ENCODE peak calls at places on chromosomes 4 and X, in eight cellular contexts. One of them, this sample, is unnamed. For H3K4me1, the result is how much of the 10 kb centered on the place peaks cover.

GRCh38 chrX:153886915-153887314 is 942 bp upstream of the L1CAM start:
- DNase-seq in H1: no peak
- DNase-seq in Peyer's patch: no peak
- DNase-seq in Karpas-422: no peak
- DNase-seq in PC-3: no peak
- DNase-seq in naive thymus-derived CD4-positive, alpha-beta T cell: no peak
- DNase-seq in endodermal cell: peak
- DNase-seq in SK-N-SH: no peak
- DNase-seq in this sample: peak

GRCh38 chrX:120549483-120550452 is 11.0 kb downstream of the CUL4B start:
- DNase-seq in Peyer's patch: no peak
- DNase-seq in PC-3: peak
- DNase-seq in SK-N-SH: no peak
- DNase-seq in H1: no peak
- DNase-seq in endodermal cell: no peak
- DNase-seq in naive thymus-derived CD4-positive, alpha-beta T cell: no peak
- DNase-seq in Karpas-422: no peak
- DNase-seq in this sample: no peak

GRCh38 chrX:63754141-63754859 is 30.7 kb downstream of the ARHGEF9 start:
- DNase-seq in SK-N-SH: no peak
- DNase-seq in naive thymus-derived CD4-positive, alpha-beta T cell: peak
- DNase-seq in PC-3: no peak
- DNase-seq in H1: no peak
- DNase-seq in Karpas-422: peak
- DNase-seq in endodermal cell: peak
- DNase-seq in Peyer's patch: peak
- DNase-seq in this sample: no peak

GRCh38 chr4:82688091-82688815 is 110.3 kb downstream of the SCD5 start:
- DNase-seq in Peyer's patch: no peak
- DNase-seq in naive thymus-derived CD4-positive, alpha-beta T cell: no peak
- DNase-seq in endodermal cell: no peak
- DNase-seq in H1: no peak
- DNase-seq in SK-N-SH: no peak
- DNase-seq in Karpas-422: no peak
- DNase-seq in PC-3: no peak
- DNase-seq in this sample: no peak

GRCh38 chrX:44183329-44183728 is 160.1 kb downstream of the EFHC2 start:
- DNase-seq in endodermal cell: no peak
- DNase-seq in PC-3: peak
- DNase-seq in SK-N-SH: no peak
- DNase-seq in H1: no peak
- DNase-seq in Karpas-422: no peak
- DNase-seq in Peyer's patch: no peak
- DNase-seq in naive thymus-derived CD4-positive, alpha-beta T cell: peak
- DNase-seq in this sample: no peak

GRCh38 chr4:56653461-56654237 is 27.4 kb downstream of the HOPX start:
- DNase-seq in H1: no peak
- DNase-seq in PC-3: peak
- DNase-seq in Peyer's patch: no peak
- DNase-seq in naive thymus-derived CD4-positive, alpha-beta T cell: no peak
- DNase-seq in SK-N-SH: no peak
- DNase-seq in Karpas-422: no peak
- DNase-seq in endodermal cell: no peak
- DNase-seq in this sample: no peak

GRCh38 chrX:47571215-47571614 is 10.2 kb downstream of the ARAF start:
- DNase-seq in Peyer's patch: no peak
- DNase-seq in naive thymus-derived CD4-positive, alpha-beta T cell: no peak
- DNase-seq in SK-N-SH: no peak
- DNase-seq in H1: no peak
- DNase-seq in PC-3: no peak
- DNase-seq in Karpas-422: no peak
- DNase-seq in endodermal cell: no peak
- DNase-seq in this sample: no peak

GRCh38 chr4:128385199-128385598 is 97.6 kb upstream of the PGRMC2 start:
- DNase-seq in H1: no peak
- DNase-seq in Karpas-422: no peak
- DNase-seq in Peyer's patch: no peak
- DNase-seq in endodermal cell: no peak
- DNase-seq in SK-N-SH: no peak
- DNase-seq in PC-3: no peak
- DNase-seq in naive thymus-derived CD4-positive, alpha-beta T cell: no peak
- DNase-seq in this sample: no peak

GRCh38 chr4:1496116-1496642 is 89.9 kb upstream of the NKX1-1 start:
- DNase-seq in H1: no peak
- DNase-seq in SK-N-SH: peak
- DNase-seq in PC-3: no peak
- DNase-seq in Karpas-422: no peak
- DNase-seq in naive thymus-derived CD4-positive, alpha-beta T cell: no peak
- DNase-seq in endodermal cell: peak
- DNase-seq in Peyer's patch: no peak
- DNase-seq in this sample: no peak

GRCh38 chr4:26931451-26931850 is 70.8 kb downstream of the STIM2 start:
- DNase-seq in H1: no peak
- DNase-seq in SK-N-SH: no peak
- DNase-seq in PC-3: no peak
- DNase-seq in Peyer's patch: no peak
- DNase-seq in naive thymus-derived CD4-positive, alpha-beta T cell: no peak
- DNase-seq in endodermal cell: no peak
- DNase-seq in Karpas-422: no peak
- DNase-seq in this sample: no peak

GRCh38 chrX:111041018-111041462 is 55.0 kb upstream of the PAK3 start:
- DNase-seq in Peyer's patch: no peak
- DNase-seq in PC-3: peak
- DNase-seq in endodermal cell: no peak
- DNase-seq in H1: no peak
- DNase-seq in Karpas-422: peak
- DNase-seq in SK-N-SH: no peak
- DNase-seq in naive thymus-derived CD4-positive, alpha-beta T cell: peak
- DNase-seq in this sample: no peak

GRCh38 chr4:60992037-60992436 is 208.1 kb upstream of the ADGRL3 start:
- DNase-seq in endodermal cell: no peak
- DNase-seq in Peyer's patch: no peak
- DNase-seq in Karpas-422: no peak
- DNase-seq in SK-N-SH: no peak
- DNase-seq in H1: no peak
- DNase-seq in naive thymus-derived CD4-positive, alpha-beta T cell: no peak
- DNase-seq in PC-3: peak
- DNase-seq in this sample: no peak

GRCh38 chrX:154695913-154696312 is 42.5 kb upstream of the CTAG2 start:
- DNase-seq in endodermal cell: no peak
- DNase-seq in H1: no peak
- DNase-seq in naive thymus-derived CD4-positive, alpha-beta T cell: no peak
- DNase-seq in Karpas-422: no peak
- DNase-seq in SK-N-SH: no peak
- DNase-seq in Peyer's patch: no peak
- DNase-seq in PC-3: no peak
- DNase-seq in this sample: no peak

GRCh38 chr4:137994858-137995257 is 247.3 kb downstream of the SLC7A11 start:
- DNase-seq in endodermal cell: no peak
- DNase-seq in naive thymus-derived CD4-positive, alpha-beta T cell: no peak
- DNase-seq in Karpas-422: no peak
- DNase-seq in SK-N-SH: no peak
- DNase-seq in PC-3: no peak
- DNase-seq in H1: no peak
- DNase-seq in Peyer's patch: no peak
- DNase-seq in this sample: no peak

GRCh38 chrX:101977091-101977490 is 45.3 kb upstream of the ZMAT1 start:
- DNase-seq in endodermal cell: no peak
- DNase-seq in H1: no peak
- DNase-seq in Peyer's patch: no peak
- DNase-seq in SK-N-SH: no peak
- DNase-seq in PC-3: no peak
- DNase-seq in naive thymus-derived CD4-positive, alpha-beta T cell: no peak
- DNase-seq in Karpas-422: no peak
- DNase-seq in this sample: no peak

GRCh38 chrX:149611619-149612018 is 16.5 kb upstream of the HSFX2 start:
- DNase-seq in SK-N-SH: no peak
- DNase-seq in endodermal cell: no peak
- DNase-seq in naive thymus-derived CD4-positive, alpha-beta T cell: no peak
- DNase-seq in Peyer's patch: no peak
- DNase-seq in H1: no peak
- DNase-seq in PC-3: no peak
- DNase-seq in Karpas-422: no peak
- DNase-seq in this sample: no peak

GRCh38 chr4:182143822-182144620 is 99.2 kb upstream of the TENM3 start:
- DNase-seq in Peyer's patch: no peak
- DNase-seq in naive thymus-derived CD4-positive, alpha-beta T cell: no peak
- DNase-seq in endodermal cell: peak
- DNase-seq in H1: peak
- DNase-seq in SK-N-SH: peak
- DNase-seq in Karpas-422: no peak
- DNase-seq in PC-3: peak
- DNase-seq in this sample: peak

GRCh38 chrX:50088645-50089044 is 112.2 kb downstream of the AKAP4 start:
- DNase-seq in Karpas-422: no peak
- DNase-seq in H1: no peak
- DNase-seq in Peyer's patch: no peak
- DNase-seq in naive thymus-derived CD4-positive, alpha-beta T cell: no peak
- DNase-seq in PC-3: no peak
- DNase-seq in endodermal cell: no peak
- DNase-seq in SK-N-SH: no peak
- DNase-seq in this sample: no peak

GRCh38 chrX:140053841-140054240 is 88.5 kb upstream of the CXorf66 start:
- DNase-seq in Karpas-422: no peak
- DNase-seq in Peyer's patch: no peak
- DNase-seq in SK-N-SH: no peak
- DNase-seq in PC-3: no peak
- DNase-seq in endodermal cell: no peak
- DNase-seq in naive thymus-derived CD4-positive, alpha-beta T cell: no peak
- DNase-seq in H1: no peak
- DNase-seq in this sample: no peak

DNA sequence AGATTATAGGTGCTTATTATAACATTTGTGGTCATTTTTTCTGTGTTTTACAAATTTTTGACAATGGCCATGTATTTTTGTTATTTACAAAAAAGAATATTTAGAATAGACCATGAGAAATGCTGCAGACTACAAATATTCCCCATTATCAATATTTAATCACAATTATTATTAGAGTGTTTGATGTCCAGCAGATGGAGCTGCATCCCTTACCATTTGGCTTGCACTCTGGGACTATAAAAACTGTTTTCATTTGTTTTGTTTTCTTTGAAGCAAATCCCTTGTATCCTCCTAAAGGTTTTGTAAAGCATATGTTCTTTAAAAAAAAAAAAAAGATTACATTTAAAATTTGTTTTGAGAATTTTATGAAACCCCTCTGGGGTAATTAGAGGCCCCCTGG is 85.6 kb upstream of the CXorf66 start:
- DNase-seq in PC-3: peak
- DNase-seq in naive thymus-derived CD4-positive, alpha-beta T cell: no peak
- DNase-seq in Peyer's patch: no peak
- DNase-seq in endodermal cell: no peak
- DNase-seq in H1: no peak
- DNase-seq in SK-N-SH: no peak
- DNase-seq in Karpas-422: peak
- DNase-seq in this sample: no peak
- H3K4me3 ChIP-seq in PC-3: no peak
- H3K4me3 ChIP-seq in naive thymus-derived CD4-positive, alpha-beta T cell: no peak
- H3K4me3 ChIP-seq in Peyer's patch: no peak
- H3K4me3 ChIP-seq in endodermal cell: no peak
- H3K4me3 ChIP-seq in H1: no peak
- H3K4me3 ChIP-seq in SK-N-SH: no peak
- H3K4me3 ChIP-seq in Karpas-422: no peak
- H3K4me3 ChIP-seq in this sample: no peak

GRCh38 chr4:24544208-24544607 is 40.1 kb downstream of the DHX15 start:
- DNase-seq in Peyer's patch: no peak
- DNase-seq in Karpas-422: no peak
- DNase-seq in endodermal cell: no peak
- DNase-seq in PC-3: no peak
- DNase-seq in SK-N-SH: no peak
- DNase-seq in naive thymus-derived CD4-positive, alpha-beta T cell: no peak
- DNase-seq in H1: no peak
- DNase-seq in this sample: no peak
- H3K4me1 ChIP-seq in Peyer's patch: under half
- H3K4me1 ChIP-seq in Karpas-422: under half
- H3K4me1 ChIP-seq in endodermal cell: under half
- H3K4me1 ChIP-seq in PC-3: under half
- H3K4me1 ChIP-seq in SK-N-SH: under half
- H3K4me1 ChIP-seq in naive thymus-derived CD4-positive, alpha-beta T cell: under half
- H3K4me1 ChIP-seq in H1: under half
- H3K4me1 ChIP-seq in this sample: under half

GRCh38 chr4:3372264-3372932 is 69.4 kb upstream of the HGFAC start:
- DNase-seq in H1: no peak
- DNase-seq in naive thymus-derived CD4-positive, alpha-beta T cell: no peak
- DNase-seq in Peyer's patch: peak
- DNase-seq in PC-3: no peak
- DNase-seq in Karpas-422: no peak
- DNase-seq in SK-N-SH: no peak
- DNase-seq in endodermal cell: no peak
- DNase-seq in this sample: no peak
- H3K4me3 ChIP-seq in H1: no peak
- H3K4me3 ChIP-seq in naive thymus-derived CD4-positive, alpha-beta T cell: no peak
- H3K4me3 ChIP-seq in Peyer's patch: no peak
- H3K4me3 ChIP-seq in PC-3: no peak
- H3K4me3 ChIP-seq in Karpas-422: no peak
- H3K4me3 ChIP-seq in SK-N-SH: no peak
- H3K4me3 ChIP-seq in endodermal cell: no peak
- H3K4me3 ChIP-seq in this sample: no peak

GRCh38 chr4:185744127-185744865 is 67.7 kb downstream of the SORBS2 start:
- DNase-seq in SK-N-SH: no peak
- DNase-seq in Karpas-422: no peak
- DNase-seq in Peyer's patch: no peak
- DNase-seq in naive thymus-derived CD4-positive, alpha-beta T cell: no peak
- DNase-seq in endodermal cell: no peak
- DNase-seq in H1: no peak
- DNase-seq in PC-3: no peak
- DNase-seq in this sample: no peak

GRCh38 chr4:185744946-185745345 is 67.0 kb downstream of the SORBS2 start:
- DNase-seq in Karpas-422: no peak
- DNase-seq in PC-3: no peak
- DNase-seq in SK-N-SH: no peak
- DNase-seq in naive thymus-derived CD4-positive, alpha-beta T cell: no peak
- DNase-seq in Peyer's patch: no peak
- DNase-seq in endodermal cell: no peak
- DNase-seq in H1: no peak
- DNase-seq in this sample: no peak

GRCh38 chr4:185741795-185742194 is 70.2 kb downstream of the SORBS2 start:
- DNase-seq in Karpas-422: no peak
- DNase-seq in endodermal cell: no peak
- DNase-seq in H1: no peak
- DNase-seq in SK-N-SH: no peak
- DNase-seq in naive thymus-derived CD4-positive, alpha-beta T cell: no peak
- DNase-seq in Peyer's patch: no peak
- DNase-seq in PC-3: no peak
- DNase-seq in this sample: no peak

GRCh38 chr4:185742766-185743165 is 69.2 kb downstream of the SORBS2 start:
- DNase-seq in H1: no peak
- DNase-seq in SK-N-SH: no peak
- DNase-seq in endodermal cell: no peak
- DNase-seq in naive thymus-derived CD4-positive, alpha-beta T cell: no peak
- DNase-seq in PC-3: peak
- DNase-seq in Peyer's patch: no peak
- DNase-seq in Karpas-422: no peak
- DNase-seq in this sample: no peak

DNA sequence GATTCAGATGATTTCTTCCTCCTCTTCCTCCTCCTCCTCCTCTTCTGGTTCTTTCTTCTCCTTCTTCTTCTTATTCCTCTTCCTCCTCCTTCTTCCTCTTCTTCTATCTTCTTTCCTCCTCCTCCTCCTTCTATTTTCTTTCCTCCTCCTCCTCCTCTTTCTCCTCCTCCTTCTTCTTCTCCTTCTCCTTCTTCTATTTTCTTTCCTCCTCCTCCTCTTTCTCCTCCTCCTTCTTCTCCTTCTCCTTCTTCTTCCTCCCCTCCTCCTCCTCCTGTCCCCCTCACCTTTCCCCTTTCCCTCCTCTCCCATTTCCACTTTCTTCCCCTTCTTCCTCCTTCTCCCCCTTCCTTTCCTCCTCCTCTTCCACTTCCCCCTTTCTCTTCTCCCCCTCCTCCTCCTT is 68.3 kb downstream of the SORBS2 start:
- DNase-seq in Peyer's patch: no peak
- DNase-seq in PC-3: no peak
- DNase-seq in Karpas-422: no peak
- DNase-seq in endodermal cell: no peak
- DNase-seq in H1: no peak
- DNase-seq in SK-N-SH: no peak
- DNase-seq in naive thymus-derived CD4-positive, alpha-beta T cell: no peak
- DNase-seq in this sample: no peak
- H3K4me1 ChIP-seq in Peyer's patch: under half
- H3K4me1 ChIP-seq in PC-3: under half
- H3K4me1 ChIP-seq in Karpas-422: under half
- H3K4me1 ChIP-seq in endodermal cell: under half
- H3K4me1 ChIP-seq in H1: under half
- H3K4me1 ChIP-seq in SK-N-SH: under half
- H3K4me1 ChIP-seq in naive thymus-derived CD4-positive, alpha-beta T cell: under half
- H3K4me1 ChIP-seq in this sample: under half